ENCODE peak calls at places on chromosome 20, in seven cellular contexts. B is GM06990, I is MM.1S, E is mucosa of descending colon, T is heart left ventricle, Y is adrenal gland, F is cardiac muscle cell. W is an unnamed sample.

GRCh38 chr20:7673841-7674240 is 266.4 kb downstream of the HAO1 start:
- DNase-seq in B (no peak), I (no peak), E (no peak), T (no peak), Y (no peak), F (peak), W (peak)

GRCh38 chr20:62258499-62259293 is 20.4 kb downstream of the OSBPL2 start:
- DNase-seq in B (no peak), I (no peak), E (no peak), T (peak), Y (peak), F (peak), W (peak)

GRCh38 chr20:7859371-7859802 is 80.9 kb downstream of the HAO1 start:
- DNase-seq in B (no peak), I (peak), E (no peak), T (peak), Y (no peak), F (peak), W (peak)

GRCh38 chr20:7231303-7231702 is 463.8 kb downstream of the BMP2 start:
- DNase-seq in B (no peak), I (no peak), E (no peak), T (no peak), Y (no peak), F (no peak), W (no peak)

GRCh38 chr20:22770240-22770800 is 185.9 kb upstream of the FOXA2 start:
- DNase-seq in B (no peak), I (no peak), E (no peak), T (no peak), Y (no peak), F (no peak), W (no peak)

GRCh38 chr20:51138576-51138975 is 115.7 kb upstream of the KCNG1 start:
- DNase-seq in B (no peak), I (no peak), E (no peak), T (no peak), Y (no peak), F (no peak), W (no peak)

GRCh38 chr20:56187791-56188190 is 60.7 kb upstream of the MC3R start:
- DNase-seq in B (no peak), I (no peak), E (no peak), T (no peak), Y (no peak), F (no peak), W (peak)

GRCh38 chr20:31747640-31748039 is 8.6 kb downstream of the TPX2 start:
- DNase-seq in B (no peak), I (no peak), E (no peak), T (no peak), Y (no peak), F (peak), W (peak)

GRCh38 chr20:7696311-7696710 is 243.9 kb downstream of the HAO1 start:
- DNase-seq in B (no peak), I (no peak), E (no peak), T (no peak), Y (no peak), F (no peak), W (no peak)

GRCh38 chr20:32366380-32366779 is 8.2 kb downstream of the ASXL1 start:
- DNase-seq in B (no peak), I (no peak), E (no peak), T (no peak), Y (no peak), F (no peak), W (no peak)

GRCh38 chr20:53866787-53867740 is 203.3 kb downstream of the BCAS1 start:
- DNase-seq in B (peak), I (peak), E (no peak), T (no peak), Y (no peak), F (peak), W (no peak)

GRCh38 chr20:21288587-21289370 is 14.4 kb upstream of the XRN2 start:
- DNase-seq in B (no peak), I (no peak), E (no peak), T (no peak), Y (no peak), F (no peak), W (no peak)

GRCh38 chr20:57594092-57594911 is 25.9 kb downstream of the ZBP1 start:
- DNase-seq in B (peak), I (peak), E (peak), T (no peak), Y (peak), F (peak), W (peak)

GRCh38 chr20:19807901-19808300 is 49.8 kb downstream of the RIN2 start:
- DNase-seq in B (no peak), I (no peak), E (no peak), T (no peak), Y (no peak), F (no peak), W (peak)

GRCh38 chr20:50227506-50227905 is 36.9 kb downstream of the CEBPB start:
- DNase-seq in B (no peak), I (no peak), E (no peak), T (no peak), Y (no peak), F (no peak), W (no peak)

GRCh38 chr20:23082846-23083552 is 3.1 kb downstream of the CD93 start:
- DNase-seq in B (no peak), I (no peak), E (no peak), T (peak), Y (peak), F (no peak), W (no peak)

GRCh38 chr20:45833883-45834796 is 541 bp downstream of the SNX21 start:
- DNase-seq in B (peak), I (no peak), E (peak), T (peak), Y (peak), F (peak), W (peak)
- H3K4me3 ChIP-seq in B (peak), I (peak), E (peak), T (peak), Y (no peak), F (peak), W (peak)

GRCh38 chr20:4026093-4026601 is 10.8 kb upstream of the RNF24 start:
- DNase-seq in B (no peak), I (no peak), E (no peak), T (no peak), Y (no peak), F (peak), W (peak)
- TF ChIP-seq CTCF in B (peak), I (no peak), E (no peak), T (no peak), Y (peak), F (peak), W (peak)

GRCh38 chr20:37524859-37525708 is 2.6 kb downstream of the BLCAP start:
- DNase-seq in B (no peak), I (peak), E (no peak), T (no peak), Y (no peak), F (peak), W (peak)

GRCh38 chr20:37524221-37524700 is 3.2 kb downstream of the NNAT start:
- DNase-seq in B (no peak), I (no peak), E (peak), T (no peak), Y (no peak), F (no peak), W (no peak)

GRCh38 chr20:37526839-37527637 is 638 bp downstream of the BLCAP start:
- DNase-seq in B (no peak), I (no peak), E (no peak), T (no peak), Y (peak), F (peak), W (peak)

GRCh38 chr20:37526238-37526838 is 1.3 kb downstream of the BLCAP start:
- DNase-seq in B (no peak), I (no peak), E (no peak), T (no peak), Y (peak), F (peak), W (peak)

GRCh38 chr20:37525810-37526209 is 1.9 kb downstream of the BLCAP start:
- DNase-seq in B (no peak), I (no peak), E (no peak), T (no peak), Y (no peak), F (no peak), W (no peak)
- H3K4me3 ChIP-seq in B (peak), I (no peak), E (no peak), T (no peak), Y (no peak), F (peak), W (peak)

DNA sequence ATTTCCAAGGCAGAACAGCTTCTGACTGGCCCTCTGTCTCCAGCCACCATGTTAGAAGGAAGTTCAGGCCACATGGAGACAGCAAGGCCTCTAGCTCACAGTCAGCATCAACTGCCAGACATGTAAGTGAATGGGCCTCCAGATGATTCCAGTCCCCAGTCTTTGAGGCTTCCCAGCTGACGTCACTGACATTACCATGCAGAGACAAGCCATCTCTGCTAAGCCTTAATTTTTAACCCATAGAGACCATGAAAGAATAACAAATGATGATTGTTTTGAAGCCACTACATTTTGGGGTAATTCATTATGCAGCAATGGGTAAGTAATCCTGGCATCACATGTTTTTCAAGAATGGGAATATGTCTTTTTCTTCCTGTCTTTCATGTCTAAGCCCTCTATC is 11.3 kb upstream of the DEFB129 start:
- DNase-seq in B (no peak), I (no peak), E (no peak), T (no peak), Y (no peak), F (no peak), W (no peak)
- TF ChIP-seq CTCF in B (no peak), I (no peak), E (no peak), T (no peak), Y (no peak), F (no peak), W (no peak)

DNA sequence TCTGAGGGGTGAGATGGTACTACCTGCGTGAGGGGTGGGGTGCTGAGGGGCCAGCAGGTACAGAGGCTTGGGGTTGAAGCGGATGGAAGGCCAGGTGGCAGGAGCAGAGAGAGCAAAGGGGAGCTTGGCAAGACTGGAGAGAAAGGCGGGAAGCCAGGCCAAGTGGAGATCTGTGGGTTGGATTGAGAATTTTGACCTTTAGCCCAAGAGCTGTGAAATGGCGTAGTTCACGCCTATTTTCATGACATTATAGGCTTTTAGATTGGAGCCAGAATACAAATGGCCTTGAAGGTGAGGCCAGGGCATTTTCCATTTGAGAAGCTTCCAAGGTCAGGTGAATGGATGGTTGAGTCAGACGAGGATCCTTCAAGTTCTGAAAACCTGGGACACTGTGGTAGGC is 2.5 kb downstream of the ATRN start:
- DNase-seq in B (no peak), I (no peak), E (no peak), T (no peak), Y (no peak), F (no peak), W (no peak)
- H3K4me3 ChIP-seq in B (no peak), I (no peak), E (no peak), T (no peak), Y (no peak), F (no peak), W (no peak)

DNA sequence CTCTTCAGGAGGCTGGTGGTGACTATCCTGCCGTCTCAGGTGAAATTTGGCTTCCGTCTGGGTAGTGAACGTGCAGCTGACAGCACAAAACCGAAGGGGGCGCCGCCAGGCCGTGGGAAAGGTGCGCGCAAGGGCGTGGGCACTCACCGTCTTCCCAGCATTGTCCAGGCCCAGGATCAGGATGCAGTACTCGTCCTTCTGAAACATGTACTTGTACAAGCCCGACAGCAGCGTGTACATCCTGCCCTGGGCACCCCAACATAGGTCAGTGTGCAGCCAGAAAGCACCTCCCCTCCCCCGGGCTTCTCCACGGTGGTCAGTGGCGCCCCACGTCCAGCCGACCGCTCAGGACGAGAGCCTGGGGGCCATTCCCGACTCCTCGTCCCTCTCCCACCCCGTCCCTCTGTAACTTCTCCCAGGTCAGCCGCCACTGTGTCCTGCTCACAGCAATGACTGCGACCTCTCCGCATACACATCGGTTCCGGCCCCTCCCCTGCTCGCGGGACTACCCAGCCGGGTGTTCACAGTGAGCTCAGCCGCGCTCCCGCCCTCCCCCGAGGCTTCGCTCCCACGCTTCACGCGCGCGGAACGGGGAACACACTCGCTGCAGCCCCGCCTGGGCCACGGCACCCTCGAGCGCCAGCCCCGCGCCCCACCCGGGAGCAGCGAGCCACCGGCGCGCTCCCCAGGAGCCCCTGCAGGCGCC is 771 bp downstream of the ARFRP1 start:
- DNase-seq in B (peak), I (peak), E (peak), T (peak), Y (peak), F (no peak), W (peak)
- TF ChIP-seq CTCF in B (peak), I (peak), E (no peak), T (no peak), Y (peak), F (peak), W (peak)

DNA sequence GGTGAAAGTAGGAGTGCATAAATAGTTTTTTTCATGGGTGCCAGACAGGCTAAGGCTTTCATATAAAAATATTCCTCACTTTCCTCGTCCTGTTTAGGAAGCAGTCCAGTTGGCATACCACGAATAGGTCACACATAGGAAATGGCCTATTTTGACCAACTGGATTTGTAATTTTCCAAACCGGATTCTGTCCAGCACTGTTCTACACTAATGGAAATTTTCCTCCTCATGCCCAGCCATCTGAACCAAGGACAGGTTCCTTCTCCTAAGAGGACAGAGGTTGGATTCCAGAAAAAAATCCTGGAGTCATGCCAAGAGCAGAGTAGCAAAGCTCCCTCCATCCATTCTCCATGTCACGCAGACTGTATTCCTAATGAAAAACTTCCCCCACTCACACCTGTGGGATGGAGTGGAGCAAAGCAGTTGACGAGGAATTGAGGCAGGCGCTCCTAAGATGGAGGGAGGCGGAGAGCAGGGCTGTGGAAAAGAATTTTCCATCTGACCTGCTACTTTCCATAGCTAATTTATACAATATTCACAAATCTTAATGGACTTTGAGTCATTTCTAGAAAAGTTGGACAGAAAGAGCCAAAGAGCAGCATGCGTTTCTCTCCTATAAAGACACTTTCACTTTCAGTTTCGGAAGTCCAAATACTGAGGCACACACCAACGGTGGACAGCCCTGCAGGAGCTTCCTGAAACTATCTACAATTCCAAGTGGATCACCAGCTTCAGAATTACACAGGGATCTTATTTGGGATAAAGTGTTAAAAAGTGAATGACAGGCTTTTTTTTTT is 43.3 kb downstream of the PANK2 start:
- DNase-seq in B (no peak), I (peak), E (no peak), T (no peak), Y (no peak), F (no peak), W (peak)
- H3K4me3 ChIP-seq in B (no peak), I (no peak), E (no peak), T (peak), Y (no peak), F (no peak), W (peak)

DNA sequence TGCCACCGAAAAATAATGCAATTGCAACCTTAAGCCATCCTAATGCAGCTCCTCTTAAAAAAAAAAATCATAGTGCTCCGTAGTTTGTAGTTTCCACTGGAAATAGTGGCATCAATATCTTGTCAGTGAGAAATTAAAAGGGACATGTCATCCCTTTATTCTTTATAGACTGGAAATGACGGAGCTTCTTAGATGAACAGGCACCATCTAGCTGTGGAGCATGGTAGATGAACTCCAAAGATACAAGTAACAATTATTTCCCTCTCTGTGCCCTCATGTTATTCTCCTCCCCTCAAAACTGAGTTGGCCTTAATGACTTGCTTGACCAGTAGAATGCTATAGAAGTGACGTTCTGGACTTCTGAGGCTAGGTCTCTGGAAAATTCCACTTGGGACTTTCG is 268.1 kb upstream of the SPTLC3 start:
- DNase-seq in B (no peak), I (no peak), E (no peak), T (no peak), Y (no peak), F (no peak), W (no peak)
- TF ChIP-seq CTCF in B (no peak), I (no peak), E (no peak), T (no peak), Y (no peak), F (no peak), W (no peak)

GRCh38 chr20:36573103-36573797 is at the start of gene TGIF2:
- DNase-seq in B (peak), I (peak), E (peak), T (peak), Y (peak), F (peak), W (peak)

GRCh38 chr20:36575066-36575743 is 1.8 kb downstream of the TGIF2 start:
- DNase-seq in B (no peak), I (no peak), E (peak), T (peak), Y (peak), F (peak), W (peak)

GRCh38 chr20:36573798-36574277 is 441 bp downstream of the TGIF2 start:
- DNase-seq in B (peak), I (peak), E (no peak), T (peak), Y (no peak), F (no peak), W (no peak)

GRCh38 chr20:36572701-36573102 is 695 bp upstream of the TGIF2 start:
- DNase-seq in B (no peak), I (no peak), E (no peak), T (no peak), Y (peak), F (peak), W (peak)

GRCh38 chr20:36574278-36575065 is 1.1 kb downstream of the TGIF2 start:
- DNase-seq in B (peak), I (peak), E (peak), T (peak), Y (peak), F (peak), W (peak)
- H3K4me3 ChIP-seq in B (peak), I (peak), E (peak), T (peak), Y (peak), F (peak), W (peak)

DNA sequence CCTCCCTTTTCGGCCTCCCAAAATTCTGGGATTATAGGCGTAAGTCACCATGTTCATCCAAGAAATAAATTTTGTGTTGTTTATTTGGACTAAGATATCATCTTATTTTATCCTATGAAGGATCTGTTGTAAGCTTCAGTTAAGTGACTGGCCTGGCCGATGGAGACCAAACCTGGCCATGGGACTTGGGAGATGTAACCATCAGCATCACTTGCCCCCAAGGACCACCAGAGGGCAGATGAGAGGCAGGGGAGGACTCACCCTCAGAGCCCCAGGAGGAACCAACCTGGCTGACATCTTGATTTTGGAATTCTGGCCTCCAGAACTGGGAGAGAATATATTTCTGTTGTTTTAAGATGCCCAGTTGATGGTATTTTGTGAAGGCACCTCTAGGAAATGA is 266.7 kb downstream of the CDH26 start:
- DNase-seq in B (no peak), I (peak), E (no peak), T (no peak), Y (peak), F (no peak), W (peak)
- TF ChIP-seq CTCF in B (peak), I (peak), E (no peak), T (no peak), Y (peak), F (no peak), W (peak)

W was measured in AG10803.